ENCODE peak calls at places on chromosome 9, in five cellular contexts. L is AG04450, J is prostate gland, I is fibroblast of lung, Q is gastrocnemius medialis. A is an unnamed sample.

GRCh38 chr9:131260751-131261452 is 15.4 kb downstream of the FAM78A start:
- DNase-seq in L (no peak), J (no peak), I (no peak), Q (no peak), A (no peak)

GRCh38 chr9:83425240-83425639 is 113.0 kb downstream of the FRMD3 start:
- DNase-seq in L (no peak), J (peak; percentile 10), I (no peak), Q (no peak), A (peak; percentile 65)

GRCh38 chr9:8555767-8556500 is 756.4 kb upstream of the DMAC1 start:
- DNase-seq in L (no peak), J (no peak), I (peak; percentile 4), Q (peak; percentile 18), A (peak; percentile 75)

GRCh38 chr9:88537743-88538055 is 2.7 kb downstream of the NXNL2 start:
- DNase-seq in L (peak; percentile 45), J (no peak), I (peak; percentile 83), Q (peak; percentile 17), A (peak; percentile 2)

GRCh38 chr9:84002344-84002743 is 21.7 kb downstream of the RMI1 start:
- DNase-seq in L (no peak), J (no peak), I (peak; percentile 23), Q (no peak), A (no peak)

GRCh38 chr9:33172256-33172678 is 5.1 kb upstream of the B4GALT1 start:
- DNase-seq in L (no peak), J (no peak), I (peak; percentile 74), Q (no peak), A (peak; percentile 75)

GRCh38 chr9:128568470-128569083 is 16.2 kb downstream of the SPTAN1 start:
- DNase-seq in L (no peak), J (no peak), I (peak; percentile 31), Q (no peak), A (peak; percentile 12)

GRCh38 chr9:7500521-7500920 is 299.1 kb downstream of the DMAC1 start:
- DNase-seq in L (no peak), J (no peak), I (no peak), Q (no peak), A (peak; percentile 14)

GRCh38 chr9:124770359-124771020 is 621 bp downstream of the NR6A1 start:
- DNase-seq in L (no peak), J (peak; percentile 35), I (no peak), Q (no peak), A (no peak)

GRCh38 chr9:85172001-85172978 is 502.8 kb downstream of the NTRK2 start:
- DNase-seq in L (no peak), J (no peak), I (peak; percentile 57), Q (peak; percentile 18), A (peak; percentile 84)

GRCh38 chr9:128716581-128717254 is 7.2 kb downstream of the ZDHHC12 start:
- DNase-seq in L (no peak), J (no peak), I (no peak), Q (no peak), A (no peak)

GRCh38 chr9:131651599-131651998 is 88.3 kb downstream of the RAPGEF1 start:
- DNase-seq in L (no peak), J (no peak), I (peak; percentile 30), Q (no peak), A (peak; percentile 93)

GRCh38 chr9:79812507-79813261 is 240.9 kb downstream of the TLE4 start:
- DNase-seq in L (no peak), J (no peak), I (peak; percentile 80), Q (no peak), A (no peak)

GRCh38 chr9:13707635-13708410 is 428.3 kb upstream of the MPDZ start:
- DNase-seq in L (no peak), J (no peak), I (peak; percentile 90), Q (no peak), A (peak; percentile 94)

GRCh38 chr9:69771775-69772418 is 12.1 kb upstream of the PTAR1 start:
- DNase-seq in L (no peak), J (no peak), I (peak; percentile 83), Q (no peak), A (peak; percentile 44)

GRCh38 chr9:113376634-113377531 is at the start of gene HDHD3:
- DNase-seq in L (no peak), J (peak; percentile 88), I (peak; percentile 70), Q (peak; percentile 73), A (peak; percentile 69)

GRCh38 chr9:32581512-32582143 is 8.7 kb upstream of the NDUFB6 start:
- DNase-seq in L (peak; percentile 29), J (no peak), I (peak; percentile 67), Q (no peak), A (peak; percentile 66)

GRCh38 chr9:14428781-14429230 is 114.9 kb upstream of the NFIB start:
- DNase-seq in L (peak; percentile 44), J (peak; percentile 73), I (peak; percentile 60), Q (peak; percentile 44), A (peak; percentile 41)

DNA sequence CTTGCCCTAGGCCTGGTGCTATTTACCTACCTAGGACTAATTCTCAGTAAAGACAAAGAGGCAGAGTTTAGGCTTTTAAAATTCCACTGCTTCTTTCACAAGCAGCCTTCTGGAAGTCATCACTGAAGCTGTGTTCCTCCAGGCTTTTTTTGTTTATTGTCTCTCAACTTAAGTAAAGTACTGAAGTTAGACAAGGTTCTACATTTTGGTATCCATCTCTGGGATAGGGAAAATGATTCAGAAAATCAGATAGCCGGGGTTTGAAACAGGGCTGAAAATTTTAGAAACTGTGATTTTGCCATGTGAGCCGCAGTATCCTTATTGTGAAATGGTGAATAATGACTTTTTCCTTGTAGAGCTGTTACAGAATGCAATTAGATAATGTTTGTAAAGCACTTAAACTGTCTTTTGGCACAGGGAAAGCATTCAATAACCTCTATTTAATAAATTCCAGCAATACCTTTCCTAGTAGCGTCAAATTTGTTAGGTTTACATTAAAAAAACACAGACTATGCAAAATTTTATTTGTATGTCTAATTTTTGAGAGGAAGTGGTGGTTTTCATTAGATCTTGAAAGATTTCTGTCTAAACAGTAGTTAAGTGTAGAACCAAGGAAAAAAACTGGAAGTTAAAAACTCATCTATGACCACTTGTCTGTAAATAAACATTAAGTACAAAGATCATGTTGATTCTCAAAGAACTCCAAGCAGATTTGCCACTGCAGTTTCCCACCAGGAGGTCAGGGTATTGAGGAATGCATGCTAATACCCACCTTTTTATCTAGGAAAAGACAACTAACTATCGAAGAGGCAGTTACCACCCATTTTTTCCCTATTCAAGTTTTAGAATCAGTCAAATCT is 2.2 kb downstream of the STOM start:
- DNase-seq in L (no peak), J (no peak), I (no peak), Q (no peak), A (peak; percentile 27)
- H3K4me3 ChIP-seq in L (peak overlapping the region; percentile 81), J (peak overlapping the region; percentile 37), I (peak overlapping the region; percentile 73), Q (peak overlapping the region; percentile 77), A (peak overlapping the region; percentile 94)

DNA sequence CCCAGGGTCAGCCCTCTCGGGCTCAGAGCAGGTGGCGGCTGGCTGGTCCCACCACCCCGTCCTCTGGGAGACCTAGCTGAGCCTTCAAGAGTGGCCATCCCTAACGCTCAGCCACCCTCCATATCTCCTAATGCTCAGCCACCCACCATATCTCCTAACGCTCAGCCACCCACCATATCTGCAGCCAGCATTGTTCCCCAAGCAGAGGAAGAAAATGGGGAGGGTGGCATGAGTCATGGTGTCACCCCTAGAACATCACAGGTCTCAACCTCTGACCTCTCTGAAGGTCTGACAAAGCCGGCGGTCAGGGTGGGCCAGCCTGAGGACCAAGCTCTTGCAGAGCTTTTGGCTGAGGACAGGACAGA is 14.7 kb downstream of the LHX3 start:
- DNase-seq in L (no peak), J (no peak), I (no peak), Q (no peak), A (no peak)
- H3K27me3 ChIP-seq in L (peaks cover 84% of the 10 kb centered on the region), J (peaks cover 40% of the 10 kb centered on the region), I (peaks cover 32% of the 10 kb centered on the region), Q (peaks cover 85% of the 10 kb centered on the region), A (peaks cover 46% of the 10 kb centered on the region)

GRCh38 chr9:135759676-135760300 is 57.8 kb downstream of the KCNT1 start:
- DNase-seq in L (no peak), J (no peak), I (no peak), Q (no peak), A (no peak)
- TF ChIP-seq CTCF in L (no peak), J (no peak), I (no peak), Q (no peak), A (no peak)

GRCh38 chr9:36817160-36817834 is 216.8 kb downstream of the PAX5 start:
- DNase-seq in L (no peak), J (no peak), I (no peak), Q (no peak), A (no peak)

GRCh38 chr9:36820392-36820861 is 213.6 kb downstream of the PAX5 start:
- DNase-seq in L (no peak), J (no peak), I (no peak), Q (no peak), A (no peak)

GRCh38 chr9:36818242-36818938 is 215.7 kb downstream of the PAX5 start:
- DNase-seq in L (no peak), J (no peak), I (no peak), Q (no peak), A (no peak)

GRCh38 chr9:36815566-36816348 is 218.3 kb downstream of the PAX5 start:
- DNase-seq in L (no peak), J (no peak), I (no peak), Q (no peak), A (no peak)

DNA sequence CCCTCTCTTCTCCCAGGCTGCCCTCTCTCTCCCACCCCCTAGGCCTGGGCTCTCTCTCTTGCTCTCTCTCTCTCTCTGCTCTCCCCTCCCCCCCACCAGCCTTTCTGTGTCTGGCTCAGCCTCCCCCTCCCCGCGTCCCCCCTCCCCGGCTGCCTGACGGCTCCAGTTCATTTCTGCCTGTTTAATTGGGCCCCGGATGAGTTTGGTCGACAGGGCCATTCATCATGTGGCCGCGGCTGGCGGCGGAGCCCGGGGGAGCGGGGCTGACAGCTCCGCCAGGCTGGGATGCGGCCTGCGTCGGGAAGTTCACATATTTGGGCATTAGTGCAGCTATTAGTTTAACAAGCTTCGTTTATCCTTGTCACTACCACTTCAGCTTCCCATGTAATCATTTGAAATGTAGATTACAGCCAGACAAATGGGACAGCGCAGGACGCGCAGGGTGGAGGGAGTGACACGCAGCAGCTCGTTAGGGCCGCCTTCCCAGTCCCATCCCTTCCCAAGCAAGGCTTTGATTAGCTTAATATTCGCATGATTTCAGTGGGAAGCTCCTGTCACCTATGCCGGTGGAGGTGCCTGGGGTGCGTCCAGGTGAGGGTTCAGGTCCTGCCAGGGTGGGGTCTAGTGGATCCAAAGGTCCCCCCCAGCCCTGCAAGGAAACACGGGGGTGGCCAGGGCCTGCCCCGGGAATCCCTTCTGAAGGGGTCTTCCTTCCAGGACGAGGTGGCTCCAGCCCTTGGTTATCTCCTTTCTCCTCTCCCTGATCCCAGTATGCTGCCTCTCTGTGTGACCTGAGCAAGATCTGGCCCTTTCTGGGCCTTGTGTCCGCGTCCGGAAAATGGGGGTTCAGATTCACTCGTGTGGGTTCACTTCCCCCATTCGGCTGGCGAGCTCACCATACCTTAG is 214.8 kb downstream of the PAX5 start:
- DNase-seq in L (no peak), J (no peak), I (peak; percentile 25), Q (no peak), A (no peak)
- H3K4me3 ChIP-seq in L (no peak overlapping the region), J (peak overlapping the region; percentile 25), I (no peak overlapping the region), Q (peak overlapping the region; percentile 29), A (no peak overlapping the region)